ENCODE peak calls at places on chromosomes 11 and 22, in nine cellular contexts. D, U, O, N, H, I, A, Z and K are unnamed samples.
A peak's percentile ranks its signal among the peaks of the same experiment; 100 is the strongest.

GRCh38 chr11:118176400-118177134 is at the start of gene SCN2B:
- DNase-seq in Z (no peak), I (no peak), H (no peak), O (no peak), N (no peak), D (no peak), U (no peak), A (no peak), K (peak; percentile 75)

GRCh38 chr11:83659466-83659865 is 373.3 kb upstream of the CCDC90B start:
- DNase-seq in Z (no peak), A (no peak), D (no peak), U (no peak), O (no peak), N (no peak), I (no peak), H (no peak), K (no peak)

GRCh38 chr22:20955548-20955947 is 11.5 kb upstream of the AIFM3 start:
- DNase-seq in Z (no peak), O (no peak), H (no peak), U (no peak), I (no peak), A (no peak), D (no peak), N (no peak), K (no peak)

GRCh38 chr22:35489225-35489624 is 51.4 kb upstream of the RASD2 start:
- DNase-seq in H (no peak), I (peak; percentile 53), U (no peak), Z (no peak), A (peak; percentile 32), O (no peak), N (no peak), D (no peak), K (no peak)

GRCh38 chr11:124233376-124233775 is 7.5 kb upstream of the OR8G1 start:
- DNase-seq in H (no peak), D (no peak), Z (no peak), N (no peak), I (no peak), A (no peak), O (no peak), U (no peak), K (no peak)

GRCh38 chr22:20960609-20961008 is 6.4 kb upstream of the AIFM3 start:
- DNase-seq in A (no peak), O (no peak), I (no peak), N (no peak), H (no peak), Z (no peak), U (no peak), D (no peak), K (no peak)

GRCh38 chr11:102869354-102869753 is 5.4 kb downstream of the MMP12 start:
- DNase-seq in A (no peak), O (no peak), D (no peak), I (peak; percentile 77), Z (no peak), N (no peak), H (no peak), U (no peak), K (no peak)

GRCh38 chr22:44181033-44181911 is 547 bp downstream of the PARVG start:
- DNase-seq in O (peak; percentile 53), I (no peak), H (peak; percentile 28), D (no peak), N (no peak), U (peak; percentile 32), A (no peak), Z (peak; percentile 76), K (peak; percentile 67)

GRCh38 chr22:46421272-46421671 is 85.8 kb downstream of the TRMU start:
- DNase-seq in Z (no peak), N (no peak), I (no peak), H (no peak), D (no peak), A (no peak), U (no peak), O (peak; percentile 15), K (no peak)

DNA sequence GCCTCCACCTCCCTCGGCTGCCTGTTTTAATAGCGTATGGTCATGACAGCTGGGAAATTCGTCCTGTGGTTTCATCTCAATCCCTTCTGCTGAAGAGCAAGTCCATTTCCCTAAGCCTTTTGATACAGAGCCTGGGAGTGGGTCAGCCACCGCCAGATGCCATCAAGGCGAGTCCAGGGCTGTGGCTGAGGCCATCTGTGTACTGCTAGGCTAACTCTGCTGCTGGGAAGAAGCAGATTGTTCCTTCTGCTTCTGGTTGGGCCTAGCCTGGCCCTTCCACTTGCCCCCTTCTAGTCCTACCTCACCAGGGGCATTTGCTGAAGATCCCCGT is 26.8 kb downstream of the NECTIN1 start:
- DNase-seq in Z (no peak), U (no peak), O (no peak), D (no peak), A (no peak), H (no peak), N (no peak), I (peak; percentile 68), K (no peak)
- H3K4me3 ChIP-seq in Z (no peak overlapping the region), U (no peak overlapping the region), O (no peak overlapping the region), D (no peak overlapping the region), A (no peak overlapping the region), H (no peak overlapping the region), N (no peak overlapping the region), I (no peak overlapping the region), K (no peak overlapping the region)

GRCh38 chr11:108338750-108339149 is 115.9 kb downstream of the ATM start:
- DNase-seq in O (no peak), U (no peak), Z (no peak), D (no peak), A (no peak), H (no peak), N (no peak), I (peak; percentile 96), K (no peak)

GRCh38 chr11:108333403-108333899 is 110.6 kb downstream of the ATM start:
- DNase-seq in O (no peak), U (no peak), D (no peak), Z (no peak), H (no peak), N (no peak), A (no peak), I (no peak), K (no peak)
- H3K36me3 ChIP-seq in O (peaks cover 71% of the 10 kb centered on the region), U (no peaks in the 10 kb centered on the region), D (no peaks in the 10 kb centered on the region), Z (peaks cover 2% of the 10 kb centered on the region), H (peaks cover 73% of the 10 kb centered on the region), N (peaks cover 79% of the 10 kb centered on the region), A (peaks cover 75% of the 10 kb centered on the region), I (peaks cover 37% of the 10 kb centered on the region), K (peaks cover 3% of the 10 kb centered on the region)

GRCh38 chr11:109135627-109136026 is 286.4 kb upstream of the C11orf87 start:
- DNase-seq in Z (no peak), U (no peak), D (no peak), O (no peak), N (no peak), H (no peak), A (no peak), I (no peak), K (no peak)
- H3K4me3 ChIP-seq in Z (no peak overlapping the region), U (no peak overlapping the region), D (no peak overlapping the region), O (no peak overlapping the region), N (no peak overlapping the region), H (no peak overlapping the region), A (no peak overlapping the region), I (no peak overlapping the region), K (no peak overlapping the region)

GRCh38 chr11:57417056-57417455 is 9.9 kb downstream of the SLC43A3 start:
- DNase-seq in Z (no peak), H (no peak), O (no peak), D (no peak), I (peak; percentile 10), A (peak; percentile 87), U (no peak), N (peak; percentile 70), K (no peak)

GRCh38 chr11:57410287-57410686 is 16.6 kb downstream of the SLC43A3 start:
- DNase-seq in D (no peak), H (no peak), U (no peak), O (no peak), I (peak; percentile 35), Z (no peak), A (peak; percentile 80), N (no peak), K (no peak)

GRCh38 chr11:57416436-57416835 is 10.5 kb downstream of the SLC43A3 start:
- DNase-seq in N (no peak), A (no peak), I (no peak), H (no peak), O (no peak), U (no peak), Z (no peak), D (no peak), K (no peak)

GRCh38 chr11:57413681-57414080 is 13.2 kb downstream of the SLC43A3 start:
- DNase-seq in Z (no peak), N (no peak), U (no peak), H (no peak), D (no peak), A (no peak), O (no peak), I (peak; percentile 32), K (no peak)

GRCh38 chr11:57414612-57415212 is 12.2 kb downstream of the SLC43A3 start:
- DNase-seq in I (peak; percentile 30), U (no peak), Z (no peak), H (no peak), O (no peak), A (no peak), N (no peak), D (no peak), K (no peak)
- H3K36me3 ChIP-seq in I (peaks cover 49% of the 10 kb centered on the region), U (no peaks in the 10 kb centered on the region), Z (peaks cover 13% of the 10 kb centered on the region), H (peaks cover 77% of the 10 kb centered on the region), O (peaks cover 19% of the 10 kb centered on the region), A (peaks cover 15% of the 10 kb centered on the region), N (peaks cover 84% of the 10 kb centered on the region), D (no peaks in the 10 kb centered on the region), K (peaks cover 5% of the 10 kb centered on the region)